ENCODE peak calls at places on chromosomes 4 and X, in ten cellular contexts. L is fibroblast of mammary gland, F is SW480, Q is posterior cingulate gyrus, R is fibroblast of pulmonary artery, M is aorta, Z is A549, C is NAMALWA, I is suprapubic skin, S is midbrain. N is an unnamed sample.

GRCh38 chrX:120301960-120302359 is 9.3 kb downstream of the TMEM255A start:
- DNase-seq in R (no peak), I (no peak), L (no peak), Q (no peak), Z (no peak), M (no peak), C (peak), F (no peak), S (no peak), N (no peak)

GRCh38 chr4:90215286-90215685 is 88.1 kb downstream of the CCSER1 start:
- DNase-seq in I (no peak), L (no peak), M (no peak), S (no peak), R (no peak), F (no peak), Z (no peak), C (no peak), Q (no peak), N (no peak)

GRCh38 chr4:86496094-86497060 is 97.7 kb upstream of the PTPN13 start:
- DNase-seq in M (no peak), S (peak), C (peak), I (no peak), Z (peak), L (peak), R (peak), F (peak), Q (peak), N (no peak)

GRCh38 chr4:54318904-54319303 is 89.8 kb downstream of the PDGFRA start:
- DNase-seq in M (no peak), I (no peak), R (peak), C (peak), Q (no peak), S (peak), F (peak), L (peak), Z (peak), N (no peak)

GRCh38 chr4:122577808-122578781 is 42.8 kb downstream of the IL21 start:
- DNase-seq in Q (peak), M (no peak), I (no peak), C (peak), S (peak), R (peak), F (peak), L (peak), Z (peak), N (no peak)

GRCh38 chrX:104284407-104285000 is 29.8 kb upstream of the ESX1 start:
- DNase-seq in Z (no peak), C (no peak), S (no peak), L (peak), F (no peak), I (no peak), Q (no peak), R (no peak), M (no peak), N (no peak)

GRCh38 chr4:138758876-138759275 is 256.7 kb upstream of the NOCT start:
- DNase-seq in S (no peak), C (no peak), R (no peak), I (no peak), M (no peak), Z (no peak), Q (no peak), F (no peak), L (no peak), N (no peak)

GRCh38 chrX:12978205-12979010 is 3.5 kb downstream of the TMSB4X start:
- DNase-seq in I (no peak), C (peak), S (peak), M (peak), Q (no peak), Z (no peak), R (peak), L (peak), F (peak), N (no peak)

GRCh38 chrX:103464774-103465117 is 54.5 kb downstream of the RAB40A start:
- DNase-seq in Z (peak), L (peak), Q (peak), I (peak), M (peak), C (peak), F (peak), R (peak), S (peak), N (peak)

GRCh38 chr4:21885241-21885640 is 63.3 kb downstream of the KCNIP4 start:
- DNase-seq in C (no peak), I (no peak), R (peak), Z (no peak), M (no peak), S (no peak), F (no peak), Q (no peak), L (peak), N (no peak)

GRCh38 chr4:14528921-14529320 is 473.4 kb upstream of the CPEB2 start:
- DNase-seq in S (no peak), C (no peak), R (no peak), I (no peak), Q (no peak), M (no peak), F (no peak), Z (no peak), L (no peak), N (no peak)

GRCh38 chr4:79652232-79652631 is 244.2 kb upstream of the GK2 start:
- DNase-seq in L (peak), M (no peak), C (no peak), I (no peak), Q (no peak), S (no peak), F (no peak), Z (no peak), R (peak), N (no peak)

GRCh38 chr4:6340446-6341015 is 70.9 kb downstream of the WFS1 start:
- DNase-seq in M (peak), F (no peak), R (no peak), C (no peak), Q (no peak), S (no peak), L (no peak), Z (no peak), I (no peak), N (no peak)

GRCh38 chr4:140153744-140154571 is at the start of gene MAML3:
- DNase-seq in F (peak), Z (no peak), C (peak), Q (peak), R (peak), M (peak), S (peak), I (peak), L (peak), N (peak)